ENCODE peak calls at places on chromosome 20, in five cellular contexts. Y, B, X, J and S are unnamed samples.

GRCh38 chr20:21622097-21622496 is 83.4 kb upstream of the PAX1 start:
- DNase-seq in X (no peak), J (no peak), Y (no peak), B (no peak), S (no peak)

GRCh38 chr20:50172347-50173013 is 18.1 kb upstream of the CEBPB start:
- DNase-seq in B (peak), X (peak), Y (no peak), J (no peak), S (peak)

GRCh38 chr20:3010985-3011723 is 32.3 kb upstream of the GNRH2 start:
- DNase-seq in X (no peak), Y (no peak), J (no peak), B (no peak), S (no peak)

GRCh38 chr20:51354769-51355319 is 187.7 kb downstream of the NFATC2 start:
- DNase-seq in X (no peak), J (no peak), B (no peak), Y (no peak), S (no peak)

GRCh38 chr20:6819599-6819998 is 52.1 kb downstream of the BMP2 start:
- DNase-seq in X (peak), B (no peak), Y (no peak), J (no peak), S (no peak)

GRCh38 chr20:57756921-57757320 is 47.1 kb upstream of the PMEPA1 start:
- DNase-seq in B (no peak), X (no peak), Y (no peak), J (no peak), S (no peak)

GRCh38 chr20:44650777-44651493 is 564 bp downstream of the ADA start:
- DNase-seq in J (no peak), B (no peak), X (no peak), Y (no peak), S (peak)

GRCh38 chr20:50575869-50576720 is 65.9 kb downstream of the PTPN1 start:
- DNase-seq in B (peak), X (peak), J (no peak), Y (peak), S (peak)

GRCh38 chr20:10369723-10370090 is 64.3 kb downstream of the MKKS start:
- DNase-seq in B (no peak), Y (no peak), X (no peak), J (no peak), S (peak)

GRCh38 chr20:54526801-54527200 is 51.4 kb downstream of the DOK5 start:
- DNase-seq in B (no peak), X (no peak), Y (no peak), J (no peak), S (no peak)

GRCh38 chr20:59462249-59462648 is 142.1 kb upstream of the PHACTR3 start:
- DNase-seq in Y (no peak), X (no peak), J (no peak), B (no peak), S (no peak)

GRCh38 chr20:9225879-9226278 is 157.0 kb downstream of the PLCB4 start:
- DNase-seq in J (no peak), X (no peak), Y (no peak), B (no peak), S (no peak)

GRCh38 chr20:20203784-20204183 is 151.5 kb downstream of the CFAP61 start:
- DNase-seq in X (peak), J (no peak), Y (no peak), B (no peak), S (no peak)

GRCh38 chr20:54103762-54104600 is 33.6 kb upstream of the BCAS1 start:
- DNase-seq in B (no peak), J (no peak), Y (no peak), X (peak), S (peak)

GRCh38 chr20:15940127-15940526 is 633.1 kb downstream of the KIF16B start:
- DNase-seq in Y (no peak), J (no peak), X (no peak), B (no peak), S (no peak)

GRCh38 chr20:60340232-60340631 is 382.0 kb downstream of the CDH26 start:
- DNase-seq in Y (peak), X (no peak), B (no peak), J (no peak), S (no peak)

GRCh38 chr20:38498909-38499308 is 26.3 kb downstream of the RALGAPB start:
- DNase-seq in J (no peak), B (no peak), X (no peak), Y (no peak), S (no peak)

GRCh38 chr20:21076073-21076472 is 30.1 kb downstream of the LINC00237 start:
- DNase-seq in B (no peak), Y (no peak), J (no peak), X (no peak), S (no peak)

GRCh38 chr20:18904192-18904591 is 90.6 kb downstream of the SCP2D1 start:
- DNase-seq in X (no peak), J (no peak), Y (peak), B (no peak), S (peak)

DNA sequence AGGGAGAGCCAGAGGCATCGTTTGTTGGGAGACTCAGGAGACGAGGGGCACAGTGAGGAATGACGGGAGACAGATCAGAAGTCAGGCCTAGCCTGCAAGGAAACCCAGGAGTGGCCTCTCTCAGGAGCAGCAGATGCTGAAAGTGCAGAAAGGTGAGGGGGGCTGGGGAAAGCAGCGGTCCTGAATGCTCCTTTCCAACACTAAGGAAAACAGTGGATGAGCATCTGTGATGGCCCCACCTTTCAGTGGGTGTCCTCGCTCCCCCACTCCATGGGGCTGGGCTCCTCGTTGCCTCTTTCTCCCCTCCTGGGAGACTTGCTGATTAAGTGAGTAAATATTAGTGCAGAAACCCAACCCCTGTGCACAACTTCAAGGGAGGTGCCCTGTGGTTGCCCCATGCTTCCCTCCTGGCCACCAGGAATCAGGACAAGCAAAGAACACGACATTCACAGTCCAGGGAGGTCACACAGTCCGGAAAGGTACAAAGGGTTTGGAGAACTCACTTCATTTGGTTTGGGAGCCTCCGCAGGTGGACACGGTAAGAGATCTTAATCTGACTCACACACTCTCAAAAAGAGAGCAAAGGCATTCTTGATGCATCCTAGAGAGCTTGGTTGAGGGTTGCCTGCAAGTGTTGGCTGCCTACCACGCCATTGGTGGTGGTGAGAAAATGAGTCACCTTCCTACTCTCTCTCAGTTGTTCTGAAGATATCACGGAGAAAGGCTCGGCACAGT is 9.7 kb upstream of the BPIFB1 start:
- DNase-seq in B (no peak), J (no peak), Y (no peak), X (no peak), S (no peak)
- TF ChIP-seq HDAC2 in B (no peak), J (no peak), Y (no peak), X (no peak), S (no peak)

GRCh38 chr20:33791959-33792597 is 19.1 kb upstream of the CHMP4B start:
- DNase-seq in B (peak), J (no peak), Y (peak), X (peak), S (peak)
- TF ChIP-seq HDAC2 in B (no peak), J (no peak), Y (peak), X (no peak), S (no peak)

DNA sequence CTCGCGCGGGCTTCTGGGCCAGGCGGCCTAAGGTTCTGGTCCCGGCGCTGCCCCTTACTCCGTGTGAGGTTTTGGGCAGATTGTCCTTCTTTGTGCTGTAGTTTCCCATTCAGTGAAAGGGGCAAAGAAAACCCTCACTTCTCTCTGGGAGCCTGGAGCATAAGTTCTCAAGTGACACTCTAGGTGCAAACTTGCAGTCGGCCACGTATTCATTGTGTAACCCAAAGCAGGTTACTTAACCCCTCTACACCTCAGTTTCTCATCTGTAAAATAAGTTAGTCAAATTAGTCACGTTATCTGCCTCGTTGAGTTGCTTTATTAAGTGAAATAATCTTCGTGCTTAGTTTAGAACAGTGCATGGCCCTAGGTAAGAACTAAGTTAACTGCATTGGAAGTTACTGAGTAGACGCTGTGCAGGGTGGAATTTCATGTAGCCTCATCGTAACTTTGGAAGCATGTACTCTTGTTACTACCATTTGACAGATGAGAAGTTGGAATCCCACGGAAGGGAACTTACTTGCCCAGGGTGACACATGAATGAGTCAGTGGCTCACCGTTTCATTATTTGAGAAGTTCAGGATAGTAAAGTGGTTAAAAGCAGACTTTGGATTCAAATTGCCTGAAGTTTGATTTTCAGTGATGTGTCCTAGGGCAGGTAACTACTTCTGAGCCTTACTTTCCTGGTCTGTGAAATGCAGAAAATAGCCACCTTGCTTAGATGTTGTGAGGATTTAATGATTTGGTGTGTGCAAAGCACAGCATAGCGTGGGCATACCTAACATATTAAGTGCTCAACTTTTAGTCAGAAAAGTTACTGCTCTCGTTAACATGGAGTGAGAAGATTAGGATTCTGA is 550 bp upstream of the MROH8 start:
- DNase-seq in Y (no peak), J (no peak), B (no peak), X (peak), S (no peak)
- TF ChIP-seq HDAC2 in Y (no peak), J (no peak), B (no peak), X (no peak), S (no peak)

GRCh38 chr20:62149532-62150235 is 6.1 kb downstream of the SS18L1 start:
- DNase-seq in B (no peak), X (peak), Y (no peak), J (no peak), S (no peak)
- TF ChIP-seq HDAC2 in B (no peak), X (no peak), Y (no peak), J (no peak), S (no peak)

GRCh38 chr20:434221-434620 is 26.1 kb downstream of the RBCK1 start:
- DNase-seq in B (no peak), X (no peak), Y (no peak), J (no peak), S (no peak)
- TF ChIP-seq HDAC2 in B (peak), X (no peak), Y (no peak), J (no peak), S (no peak)

GRCh38 chr20:37267684-37268313 is 6.2 kb upstream of the GHRH start:
- DNase-seq in Y (no peak), B (peak), J (no peak), X (no peak), S (no peak)
- TF ChIP-seq HDAC2 in Y (no peak), B (no peak), J (no peak), X (no peak), S (no peak)

GRCh38 chr20:25397827-25398226 is 7.2 kb upstream of the ABHD12 start:
- DNase-seq in Y (no peak), X (no peak), B (no peak), J (no peak), S (no peak)

GRCh38 chr20:25394996-25395395 is 4.4 kb upstream of the ABHD12 start:
- DNase-seq in B (no peak), X (no peak), Y (no peak), J (no peak), S (no peak)

GRCh38 chr20:25397081-25397480 is 6.4 kb upstream of the ABHD12 start:
- DNase-seq in B (no peak), Y (no peak), X (no peak), J (no peak), S (no peak)

GRCh38 chr20:25390538-25391528 is at the start of gene ABHD12:
- DNase-seq in B (peak), J (peak), X (peak), Y (peak), S (peak)

GRCh38 chr20:25394276-25394675 is 3.6 kb upstream of the ABHD12 start:
- DNase-seq in Y (no peak), J (no peak), X (no peak), B (no peak), S (no peak)
- TF ChIP-seq HDAC2 in Y (no peak), J (no peak), X (no peak), B (no peak), S (no peak)

DNA sequence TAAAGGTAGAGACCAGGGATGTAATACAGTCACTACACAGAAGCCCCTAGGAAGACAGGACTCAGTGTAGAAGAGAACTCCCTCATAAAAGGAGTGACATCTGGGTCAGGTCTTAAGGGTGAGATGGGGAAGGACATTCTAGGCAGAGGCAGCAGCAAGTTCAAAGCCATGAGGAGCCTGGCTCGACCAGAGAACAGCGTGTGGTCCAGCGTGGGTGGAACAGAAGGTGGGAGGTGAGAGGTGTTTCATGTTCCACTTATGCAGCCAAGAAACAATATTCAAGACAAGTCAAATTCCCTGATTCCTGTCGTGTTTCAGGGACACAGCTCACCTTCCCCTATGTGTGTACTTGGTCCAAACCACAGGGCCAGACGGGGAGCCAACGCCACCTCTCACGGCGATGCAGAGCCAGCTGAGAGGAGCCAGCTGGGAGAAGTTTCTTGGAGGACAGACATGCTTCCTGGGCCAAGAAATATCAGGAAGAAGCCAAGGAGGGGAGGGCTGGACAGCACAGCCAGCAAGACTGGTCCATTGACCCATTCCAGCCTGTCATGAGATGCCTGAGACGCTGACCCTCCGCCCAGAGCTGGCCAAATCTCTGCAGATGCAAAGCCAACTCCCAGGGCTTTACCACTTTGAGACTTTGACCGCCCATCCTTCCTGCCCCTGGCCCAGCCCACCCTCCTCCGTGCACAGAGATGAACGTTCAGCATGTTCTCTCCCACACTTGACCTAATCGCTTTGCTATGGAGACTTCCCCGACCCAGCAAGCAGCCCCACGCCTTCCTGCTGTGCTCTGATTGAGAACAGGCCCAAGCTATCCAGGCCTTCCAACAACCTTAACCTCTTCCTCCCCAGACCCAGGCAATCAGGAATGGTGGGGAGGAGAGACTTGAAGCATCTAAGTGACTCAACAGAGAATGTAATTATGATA is 113.8 kb downstream of the PRND start:
- DNase-seq in J (no peak), Y (no peak), B (no peak), X (no peak), S (no peak)
- TF ChIP-seq HDAC2 in J (no peak), Y (no peak), B (no peak), X (no peak), S (no peak)

DNA sequence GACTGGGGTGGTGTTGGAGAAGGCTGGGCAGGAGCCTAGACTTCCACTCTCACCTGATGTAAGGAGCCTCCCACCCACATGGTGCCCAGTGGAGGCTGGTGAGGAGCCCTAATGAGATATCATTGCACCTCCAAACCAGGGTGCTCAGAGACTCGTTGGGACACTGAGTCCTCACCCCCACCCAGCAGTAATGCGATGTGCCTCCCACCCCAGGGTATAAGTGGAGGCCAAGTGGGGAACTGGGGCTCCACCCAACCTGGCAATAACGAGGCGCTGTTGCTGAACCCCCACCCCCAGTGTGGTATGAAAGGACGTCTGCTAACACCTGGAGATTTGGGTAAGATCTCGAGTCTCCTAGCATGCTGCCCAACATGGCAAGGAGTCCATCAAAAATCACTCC is 510.2 kb downstream of the PREX1 start:
- DNase-seq in X (no peak), Y (no peak), J (no peak), B (no peak), S (no peak)
- TF ChIP-seq HDAC2 in X (no peak), Y (no peak), J (no peak), B (no peak), S (no peak)

GRCh38 chr20:17875981-17876385 is 92.6 kb downstream of the SNX5 start:
- DNase-seq in J (no peak), X (no peak), B (no peak), Y (no peak), S (no peak)
- TF ChIP-seq HDAC2 in J (no peak), X (no peak), B (no peak), Y (no peak), S (no peak)